ENCODE peak calls at places on chromosomes 13 and 19, in seven cellular contexts. One of them, this sample, is unnamed.

GRCh38 chr19:50798116-50798942 is 8.1 kb downstream of the ACP4 start:
- DNase-seq in foreskin melanocyte: no peak
- DNase-seq in nucleus accumbens: no peak
- DNase-seq in sigmoid colon: no peak
- DNase-seq in HEK293T: no peak
- DNase-seq in psoas muscle: no peak
- DNase-seq in activated CD4-positive, alpha-beta T cell treated with anti-CD3 and anti-CD28 coated beads for 36 hours: no peak
- DNase-seq in this sample: no peak

GRCh38 chr13:73816702-73817101 is 317.5 kb downstream of the KLF12 start:
- DNase-seq in foreskin melanocyte: no peak
- DNase-seq in nucleus accumbens: no peak
- DNase-seq in sigmoid colon: no peak
- DNase-seq in HEK293T: no peak
- DNase-seq in psoas muscle: no peak
- DNase-seq in activated CD4-positive, alpha-beta T cell treated with anti-CD3 and anti-CD28 coated beads for 36 hours: peak
- DNase-seq in this sample: no peak

GRCh38 chr19:16073988-16074387 is 2.3 kb upstream of the TPM4 start:
- DNase-seq in foreskin melanocyte: no peak
- DNase-seq in nucleus accumbens: no peak
- DNase-seq in sigmoid colon: peak
- DNase-seq in HEK293T: no peak
- DNase-seq in psoas muscle: no peak
- DNase-seq in activated CD4-positive, alpha-beta T cell treated with anti-CD3 and anti-CD28 coated beads for 36 hours: no peak
- DNase-seq in this sample: no peak

GRCh38 chr13:102400619-102401125 is 1.2 kb downstream of the FGF14 start:
- DNase-seq in foreskin melanocyte: no peak
- DNase-seq in nucleus accumbens: peak
- DNase-seq in sigmoid colon: no peak
- DNase-seq in HEK293T: no peak
- DNase-seq in psoas muscle: peak
- DNase-seq in activated CD4-positive, alpha-beta T cell treated with anti-CD3 and anti-CD28 coated beads for 36 hours: peak
- DNase-seq in this sample: no peak

GRCh38 chr19:16274466-16274865 is 50.2 kb upstream of the KLF2 start:
- DNase-seq in foreskin melanocyte: no peak
- DNase-seq in nucleus accumbens: no peak
- DNase-seq in sigmoid colon: no peak
- DNase-seq in HEK293T: no peak
- DNase-seq in psoas muscle: peak
- DNase-seq in activated CD4-positive, alpha-beta T cell treated with anti-CD3 and anti-CD28 coated beads for 36 hours: no peak
- DNase-seq in this sample: no peak

GRCh38 chr13:39840201-39840600 is 184.7 kb downstream of the COG6 start:
- DNase-seq in foreskin melanocyte: no peak
- DNase-seq in nucleus accumbens: no peak
- DNase-seq in sigmoid colon: no peak
- DNase-seq in HEK293T: no peak
- DNase-seq in psoas muscle: no peak
- DNase-seq in activated CD4-positive, alpha-beta T cell treated with anti-CD3 and anti-CD28 coated beads for 36 hours: no peak
- DNase-seq in this sample: peak

GRCh38 chr13:61123533-61124269 is 291.9 kb downstream of the PCDH20 start:
- DNase-seq in foreskin melanocyte: no peak
- DNase-seq in nucleus accumbens: no peak
- DNase-seq in sigmoid colon: no peak
- DNase-seq in HEK293T: no peak
- DNase-seq in psoas muscle: no peak
- DNase-seq in activated CD4-positive, alpha-beta T cell treated with anti-CD3 and anti-CD28 coated beads for 36 hours: no peak
- DNase-seq in this sample: no peak

GRCh38 chr19:33740811-33741396 is 55.8 kb upstream of the KCTD15 start:
- DNase-seq in foreskin melanocyte: peak
- DNase-seq in nucleus accumbens: no peak
- DNase-seq in sigmoid colon: no peak
- DNase-seq in HEK293T: peak
- DNase-seq in psoas muscle: no peak
- DNase-seq in activated CD4-positive, alpha-beta T cell treated with anti-CD3 and anti-CD28 coated beads for 36 hours: peak
- DNase-seq in this sample: peak

GRCh38 chr13:65744761-65745160 is 1485.4 kb downstream of the PCDH9 start:
- DNase-seq in foreskin melanocyte: no peak
- DNase-seq in nucleus accumbens: no peak
- DNase-seq in sigmoid colon: no peak
- DNase-seq in HEK293T: no peak
- DNase-seq in psoas muscle: no peak
- DNase-seq in activated CD4-positive, alpha-beta T cell treated with anti-CD3 and anti-CD28 coated beads for 36 hours: no peak
- DNase-seq in this sample: no peak

GRCh38 chr19:16890461-16891184 is 1.8 kb downstream of the F2RL3 start:
- DNase-seq in foreskin melanocyte: no peak
- DNase-seq in nucleus accumbens: no peak
- DNase-seq in sigmoid colon: peak
- DNase-seq in HEK293T: no peak
- DNase-seq in psoas muscle: no peak
- DNase-seq in activated CD4-positive, alpha-beta T cell treated with anti-CD3 and anti-CD28 coated beads for 36 hours: no peak
- DNase-seq in this sample: no peak

GRCh38 chr13:112770504-112770903 is 80.7 kb downstream of the ATP11A start:
- DNase-seq in foreskin melanocyte: no peak
- DNase-seq in nucleus accumbens: no peak
- DNase-seq in sigmoid colon: no peak
- DNase-seq in HEK293T: no peak
- DNase-seq in psoas muscle: no peak
- DNase-seq in activated CD4-positive, alpha-beta T cell treated with anti-CD3 and anti-CD28 coated beads for 36 hours: no peak
- DNase-seq in this sample: no peak

This sample was measured in SK-MEL-5.